ENCODE peak calls at places on chromosomes 13 and 19, in nine cellular contexts. J is iris pigment epithelial cell; U is mesenchymal stem cell; S is activated T-helper 1 cell treated with anti-CD3 and anti-CD28 coated beads, Interleukin-12 subunit alpha, Interleukin-12 subunit beta, Interleukin-2, Interleukin-4 antibody, amounts not matched to agents 30 ng/mL and 10 ng/mL and 1 ng/mL, durations not matched to agents 14 hours and 24 hours and 36 hours; Q is D341Med; W is A549; H is hepatic stellate cell; C is stimulated activated CD4-positive, alpha-beta T cell treated with anti-CD3 and anti-CD28 coated beads, Interleukin-15, amount 100 ng/mL, for 1 hour; G is skeletal muscle cell. F is an unnamed sample.

GRCh38 chr19:38321646-38322323 is 2.1 kb downstream of the KCNK6 start:
- DNase-seq in W (no peak), Q (no peak), U (peak; percentile 72), H (peak; percentile 64), C (no peak), J (peak; percentile 36), G (no peak), S (no peak), F (no peak)

GRCh38 chr19:4980087-4980486 is 11.2 kb downstream of the KDM4B start:
- DNase-seq in W (no peak), G (no peak), C (no peak), U (no peak), H (no peak), J (no peak), Q (no peak), S (no peak), F (no peak)

GRCh38 chr13:42591602-42592001 is 17.6 kb downstream of the TNFSF11 start:
- DNase-seq in Q (no peak), U (no peak), G (no peak), W (no peak), C (no peak), S (no peak), H (no peak), J (no peak), F (no peak)

GRCh38 chr19:39307822-39308530 is 11.8 kb downstream of the IFNL1 start:
- DNase-seq in H (no peak), C (no peak), Q (no peak), S (no peak), G (no peak), J (no peak), U (no peak), W (no peak), F (no peak)

GRCh38 chr13:114004416-114005205 is 30.7 kb upstream of the C13orf46 start:
- DNase-seq in S (no peak), Q (no peak), C (no peak), H (no peak), J (peak; percentile 92), U (peak; percentile 72), G (no peak), W (no peak), F (peak; percentile 65)

GRCh38 chr19:31553112-31553843 is 204.0 kb upstream of the TSHZ3 start:
- DNase-seq in G (no peak), W (peak; percentile 29), U (no peak), J (no peak), Q (no peak), H (no peak), C (no peak), S (no peak), F (no peak)

GRCh38 chr13:83618966-83619365 is 263.3 kb downstream of the SLITRK1 start:
- DNase-seq in S (no peak), Q (no peak), G (peak; percentile 55), W (no peak), H (no peak), C (no peak), U (no peak), J (peak; percentile 60), F (no peak)

GRCh38 chr19:50893047-50893737 is 18.0 kb downstream of the KLK4 start:
- DNase-seq in H (no peak), J (no peak), Q (no peak), U (no peak), C (no peak), S (no peak), W (peak; percentile 62), G (no peak), F (no peak)

GRCh38 chr19:37220383-37220782 is 2.4 kb downstream of the ZNF383 start:
- DNase-seq in S (no peak), H (no peak), Q (no peak), G (no peak), U (no peak), J (no peak), C (no peak), W (no peak), F (no peak)

GRCh38 chr19:19492026-19492610 is 23.2 kb downstream of the TSSK6 start:
- DNase-seq in C (no peak), W (no peak), H (no peak), G (no peak), S (no peak), Q (no peak), U (no peak), J (no peak), F (no peak)

GRCh38 chr13:76471486-76471885 is 414.7 kb downstream of the KCTD12 start:
- DNase-seq in S (no peak), G (no peak), W (no peak), Q (no peak), H (no peak), C (no peak), U (no peak), J (no peak), F (no peak)

GRCh38 chr19:41095703-41096102 is 7.5 kb downstream of the CYP2A13 start:
- DNase-seq in W (no peak), U (no peak), C (no peak), J (no peak), H (no peak), Q (no peak), G (no peak), S (no peak), F (no peak)

GRCh38 chr19:55300821-55301458 is 17.1 kb downstream of the BRSK1 start:
- DNase-seq in Q (no peak), J (no peak), S (no peak), W (no peak), C (no peak), G (no peak), U (no peak), H (no peak), F (peak; percentile 23)

GRCh38 chr19:6042776-6043726 is 65.1 kb upstream of the RANBP3 start:
- DNase-seq in J (no peak), Q (no peak), H (no peak), U (no peak), C (no peak), S (no peak), G (no peak), W (no peak), F (no peak)

GRCh38 chr19:23799321-23799720 is 40.6 kb upstream of the ZNF681 start:
- DNase-seq in Q (no peak), W (no peak), C (no peak), G (no peak), J (no peak), H (no peak), S (peak; percentile 19), U (no peak), F (no peak)

GRCh38 chr19:54729416-54730188 is 5.4 kb downstream of the KIR3DL3 start:
- DNase-seq in C (no peak), Q (no peak), W (no peak), S (no peak), G (no peak), U (no peak), H (no peak), J (no peak), F (no peak)

GRCh38 chr19:40811478-40812341 is 12.7 kb downstream of the EGLN2 start:
- DNase-seq in G (no peak), J (no peak), S (no peak), Q (no peak), U (peak; percentile 22), H (no peak), C (no peak), W (no peak), F (no peak)

GRCh38 chr19:50377051-50377441 is 789 bp downstream of the NR1H2 start:
- DNase-seq in U (peak; percentile 17), C (peak; percentile 36), H (no peak), G (no peak), J (no peak), Q (no peak), S (no peak), W (peak; percentile 75), F (peak; percentile 77)

GRCh38 chr19:1263198-1263597 is 5.9 kb upstream of the CIRBP start:
- DNase-seq in H (no peak), J (no peak), S (no peak), Q (no peak), G (no peak), W (no peak), C (no peak), U (no peak), F (no peak)

GRCh38 chr13:83153833-83154232 is 728.4 kb downstream of the SLITRK1 start:
- DNase-seq in J (peak; percentile 24), H (no peak), Q (no peak), S (no peak), C (no peak), U (no peak), W (no peak), G (no peak), F (no peak)

GRCh38 chr13:48715977-48716376 is 62.2 kb downstream of the CYSLTR2 start:
- DNase-seq in S (no peak), G (no peak), H (no peak), J (no peak), Q (no peak), W (no peak), U (no peak), C (no peak), F (no peak)

GRCh38 chr13:51584731-51585191 is 499 bp downstream of the WDFY2 start:
- DNase-seq in U (peak; percentile 65), W (peak; percentile 66), C (peak; percentile 41), S (peak; percentile 70), H (peak; percentile 17), G (no peak), J (peak; percentile 59), Q (peak; percentile 73), F (peak; percentile 75)

F was measured in HT-29.